ENCODE peak calls at places on chromosomes 1 and 21, in six cellular contexts. H is mesothelial cell of epicardium, M is MCF 10A, F is tibial nerve, L is stomach, S is suprapubic skin. V is an unnamed sample.

GRCh38 chr1:154265586-154265985 is 6.8 kb upstream of the HAX1 start:
- DNase-seq in H (no peak), M (no peak), F (no peak), L (no peak), S (no peak), V (no peak)

GRCh38 chr1:56645663-56646330 is 683 bp downstream of the PRKAA2 start:
- DNase-seq in H (no peak), M (no peak), F (peak), L (peak), S (no peak), V (no peak)

GRCh38 chr1:58754683-58755467 is 29.0 kb downstream of the JUN start:
- DNase-seq in H (no peak), M (no peak), F (no peak), L (no peak), S (no peak), V (no peak)

GRCh38 chr1:234960722-234961467 is 167.7 kb downstream of the TOMM20 start:
- DNase-seq in H (no peak), M (no peak), F (no peak), L (peak), S (peak), V (no peak)

GRCh38 chr1:21149430-21149861 is 27.3 kb downstream of the EIF4G3 start:
- DNase-seq in H (no peak), M (no peak), F (no peak), L (peak), S (no peak), V (no peak)

GRCh38 chr1:203440780-203441179 is 34.8 kb upstream of the PRELP start:
- DNase-seq in H (peak), M (peak), F (peak), L (peak), S (peak), V (no peak)

GRCh38 chr21:26798856-26799751 is 46.1 kb downstream of the ADAMTS1 start:
- DNase-seq in H (no peak), M (no peak), F (no peak), L (no peak), S (no peak), V (no peak)

GRCh38 chr1:154208677-154209390 is 2.7 kb upstream of the CFAP141 start:
- DNase-seq in H (no peak), M (no peak), F (no peak), L (no peak), S (no peak), V (no peak)

GRCh38 chr1:8423702-8424538 is 106.0 kb downstream of the SLC45A1 start:
- DNase-seq in H (peak), M (peak), F (peak), L (peak), S (no peak), V (no peak)

GRCh38 chr1:38785285-38786039 is 74.1 kb downstream of the RRAGC start:
- DNase-seq in H (no peak), M (no peak), F (no peak), L (no peak), S (no peak), V (no peak)

GRCh38 chr1:228807904-228808487 is 72.7 kb downstream of the RHOU start:
- DNase-seq in H (no peak), M (no peak), F (no peak), L (no peak), S (no peak), V (no peak)

GRCh38 chr1:9402717-9403116 is 110.0 kb downstream of the SPSB1 start:
- DNase-seq in H (no peak), M (no peak), F (no peak), L (no peak), S (no peak), V (no peak)

GRCh38 chr1:93708734-93709481 is 27.3 kb upstream of the BCAR3 start:
- DNase-seq in H (no peak), M (no peak), F (no peak), L (peak), S (no peak), V (no peak)

GRCh38 chr1:43329995-43330751 is 7.4 kb upstream of the MPL start:
- DNase-seq in H (no peak), M (peak), F (no peak), L (no peak), S (no peak), V (peak)

GRCh38 chr21:26077523-26077922 is 93.0 kb downstream of the APP start:
- DNase-seq in H (no peak), M (no peak), F (no peak), L (no peak), S (no peak), V (no peak)

GRCh38 chr1:180163044-180163443 is 8.4 kb downstream of the QSOX1 start:
- DNase-seq in H (no peak), M (no peak), F (no peak), L (no peak), S (no peak), V (no peak)

GRCh38 chr1:238690415-238690814 is 696.0 kb upstream of the CHRM3 start:
- DNase-seq in H (no peak), M (peak), F (no peak), L (no peak), S (no peak), V (no peak)

GRCh38 chr1:119626841-119627240 is 21.2 kb downstream of the ZNF697 start:
- DNase-seq in H (no peak), M (peak), F (no peak), L (no peak), S (no peak), V (no peak)

GRCh38 chr1:243842978-243843490 is 7.0 kb downstream of the AKT3 start:
- DNase-seq in H (no peak), M (peak), F (peak), L (no peak), S (no peak), V (no peak)

GRCh38 chr21:38743772-38744529 is 61.8 kb upstream of the ETS2 start:
- DNase-seq in H (no peak), M (no peak), F (no peak), L (no peak), S (no peak), V (no peak)

GRCh38 chr1:26541431-26541815 is 11.9 kb downstream of the RPS6KA1 start:
- DNase-seq in H (no peak), M (no peak), F (no peak), L (no peak), S (no peak), V (no peak)
- TF ChIP-seq CTCF in H (no peak), M (no peak), F (no peak), L (no peak), S (no peak), V (no peak)

GRCh38 chr1:41583658-41584570 is 99.4 kb upstream of the EDN2 start:
- DNase-seq in H (no peak), M (no peak), F (no peak), L (peak), S (no peak), V (no peak)
- TF ChIP-seq CTCF in H (no peak), M (no peak), F (no peak), L (no peak), S (no peak), V (no peak)

GRCh38 chr1:26069941-26070807 is 2.7 kb upstream of the TRIM63 start:
- DNase-seq in H (no peak), M (no peak), F (no peak), L (no peak), S (no peak), V (no peak)

GRCh38 chr1:26064591-26064990 is 2.8 kb downstream of the TRIM63 start:
- DNase-seq in H (no peak), M (no peak), F (no peak), L (no peak), S (no peak), V (no peak)

GRCh38 chr1:26067432-26067911 is at the start of gene TRIM63:
- DNase-seq in H (no peak), M (no peak), F (no peak), L (no peak), S (no peak), V (no peak)

GRCh38 chr1:26066857-26067256 is 573 bp downstream of the TRIM63 start:
- DNase-seq in H (no peak), M (no peak), F (no peak), L (peak), S (no peak), V (no peak)

GRCh38 chr1:26066160-26066559 is 1.3 kb downstream of the TRIM63 start:
- DNase-seq in H (no peak), M (no peak), F (no peak), L (no peak), S (no peak), V (no peak)
- TF ChIP-seq CTCF in H (no peak), M (no peak), F (no peak), L (no peak), S (no peak), V (no peak)

DNA sequence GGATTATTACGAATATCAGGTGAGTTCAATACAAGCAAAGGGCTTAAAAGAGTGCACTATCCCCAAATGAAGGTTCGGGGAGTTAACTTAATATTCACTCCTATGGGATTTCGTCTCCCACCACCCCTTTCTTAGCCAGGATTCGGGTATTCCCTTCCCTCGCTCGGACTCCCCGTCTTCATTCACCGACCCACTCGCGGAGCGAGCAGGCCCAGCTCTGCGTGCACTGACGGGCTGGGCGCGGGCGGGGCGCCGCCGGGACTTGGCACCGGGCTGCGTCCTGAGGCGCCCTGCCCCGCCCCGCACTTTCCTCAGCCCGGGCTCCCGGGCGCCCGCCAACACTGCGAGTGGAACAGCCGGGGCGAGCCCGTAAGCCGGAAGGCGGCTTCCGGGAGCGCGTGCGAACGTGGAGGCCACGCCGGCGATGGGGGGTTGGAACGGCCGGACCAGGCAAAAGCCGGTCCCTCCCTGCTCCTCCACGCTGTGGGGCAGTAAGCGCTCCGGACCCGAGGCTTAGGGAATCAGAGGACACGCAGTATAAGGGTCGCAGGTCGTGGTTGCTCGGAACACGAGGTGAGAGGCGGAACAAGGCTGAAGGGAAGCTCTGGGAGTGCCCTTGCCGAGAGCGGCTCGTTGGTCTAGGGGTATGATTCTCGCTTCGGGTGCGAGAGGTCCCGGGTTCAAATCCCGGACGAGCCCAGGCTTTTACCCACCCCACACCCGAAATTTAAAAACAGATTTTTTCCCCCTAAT is 7.5 kb upstream of the MPZL1 start:
- DNase-seq in H (peak), M (peak), F (peak), L (peak), S (peak), V (peak)
- TF ChIP-seq CTCF in H (no peak), M (no peak), F (peak), L (no peak), S (no peak), V (no peak)

GRCh38 chr1:116360435-116361173 is 12.4 kb upstream of the ATP1A1 start:
- DNase-seq in H (no peak), M (peak), F (no peak), L (no peak), S (no peak), V (no peak)
- TF ChIP-seq CTCF in H (peak), M (peak), F (no peak), L (peak), S (no peak), V (no peak)

V was measured in omental fat pad.